ENCODE peak calls at places on chromosomes 7 and 10, in five cellular contexts. C, X, O, T and W are unnamed samples.

GRCh38 chr7:7719235-7719634 is 828 bp upstream of the RPA3 start:
- DNase-seq in C (peak; percentile 77), X (no peak), O (peak; percentile 26), T (peak; percentile 37), W (no peak)

GRCh38 chr7:82677493-82677892 is 233.9 kb upstream of the CACNA2D1 start:
- DNase-seq in C (no peak), X (no peak), O (no peak), T (no peak), W (no peak)

GRCh38 chr7:134710854-134711624 is 64.4 kb downstream of the BPGM start:
- DNase-seq in C (no peak), X (no peak), O (no peak), T (no peak), W (peak; percentile 22)

GRCh38 chr7:44267719-44268413 is 57.5 kb downstream of the CAMK2B start:
- DNase-seq in C (no peak), X (no peak), O (no peak), T (no peak), W (no peak)

GRCh38 chr10:71837085-71837827 is 13.8 kb downstream of the PSAP start:
- DNase-seq in C (no peak), X (peak; percentile 55), O (no peak), T (peak; percentile 57), W (no peak)

GRCh38 chr10:44854693-44855350 is 56.3 kb upstream of the TMEM72 start:
- DNase-seq in C (no peak), X (no peak), O (no peak), T (no peak), W (no peak)

GRCh38 chr10:6399241-6399701 is 180.8 kb downstream of the PRKCQ start:
- DNase-seq in C (no peak), X (no peak), O (no peak), T (no peak), W (no peak)

GRCh38 chr10:127755758-127756157 is 18.8 kb downstream of the FOXI2 start:
- DNase-seq in C (no peak), X (no peak), O (no peak), T (no peak), W (no peak)

GRCh38 chr10:114305521-114305925 is 66.5 kb downstream of the VWA2 start:
- DNase-seq in C (no peak), X (no peak), O (no peak), T (no peak), W (no peak)

GRCh38 chr10:16545126-16545736 is 23.6 kb upstream of the C1QL3 start:
- DNase-seq in C (no peak), X (no peak), O (peak; percentile 6), T (peak; percentile 13), W (no peak)

GRCh38 chr7:146656988-146657387 is 540.4 kb downstream of the CNTNAP2 start:
- DNase-seq in C (no peak), X (no peak), O (no peak), T (no peak), W (no peak)

GRCh38 chr7:45146531-45147379 is 10.8 kb upstream of the RAMP3 start:
- DNase-seq in C (no peak), X (no peak), O (no peak), T (no peak), W (no peak)

GRCh38 chr10:61785410-61786105 is 115.9 kb upstream of the ARID5B start:
- DNase-seq in C (no peak), X (no peak), O (no peak), T (no peak), W (no peak)

GRCh38 chr10:132689721-132690360 is 96.1 kb downstream of the NKX6-2 start:
- DNase-seq in C (no peak), X (no peak), O (no peak), T (no peak), W (no peak)

GRCh38 chr10:224571-224970 is 89.3 kb downstream of the ZMYND11 start:
- DNase-seq in C (no peak), X (no peak), O (no peak), T (no peak), W (no peak)

GRCh38 chr7:99601656-99602310 is 3.7 kb downstream of the TMEM225B start:
- DNase-seq in C (no peak), X (peak; percentile 68), O (no peak), T (no peak), W (no peak)

GRCh38 chr10:102675887-102676616 is 31.8 kb downstream of the TRIM8 start:
- DNase-seq in C (no peak), X (no peak), O (no peak), T (peak; percentile 79), W (no peak)

GRCh38 chr7:30800785-30801252 is 29.6 kb downstream of the MINDY4 start:
- DNase-seq in C (peak; percentile 21), X (peak; percentile 66), O (peak; percentile 29), T (peak; percentile 34), W (peak; percentile 60)

GRCh38 chr10:126059101-126059826 is 162.9 kb downstream of the FANK1 start:
- DNase-seq in C (no peak), X (no peak), O (no peak), T (no peak), W (no peak)

GRCh38 chr7:143299840-143300239 is 11.7 kb downstream of the CASP2 start:
- DNase-seq in C (no peak), X (peak; percentile 77), O (peak; percentile 23), T (peak; percentile 36), W (no peak)

GRCh38 chr7:100367251-100367620 is 6.1 kb upstream of the PILRA start:
- DNase-seq in C (no peak), X (no peak), O (no peak), T (no peak), W (no peak)

GRCh38 chr7:24750441-24751055 is 6.7 kb downstream of the GSDME start:
- DNase-seq in C (no peak), X (no peak), O (no peak), T (no peak), W (no peak)

GRCh38 chr7:28755255-28755654 is 202.9 kb downstream of the TRIL start:
- DNase-seq in C (no peak), X (no peak), O (no peak), T (no peak), W (no peak)

GRCh38 chr7:15330943-15331342 is 230.9 kb downstream of the AGMO start:
- DNase-seq in C (no peak), X (no peak), O (no peak), T (no peak), W (no peak)

GRCh38 chr10:65501259-65501658 is 1424.6 kb upstream of the LRRTM3 start:
- DNase-seq in C (peak; percentile 48), X (no peak), O (no peak), T (peak; percentile 76), W (no peak)

GRCh38 chr10:30445716-30446115 is 11.7 kb downstream of the MAP3K8 start:
- DNase-seq in C (no peak), X (no peak), O (no peak), T (no peak), W (no peak)

DNA sequence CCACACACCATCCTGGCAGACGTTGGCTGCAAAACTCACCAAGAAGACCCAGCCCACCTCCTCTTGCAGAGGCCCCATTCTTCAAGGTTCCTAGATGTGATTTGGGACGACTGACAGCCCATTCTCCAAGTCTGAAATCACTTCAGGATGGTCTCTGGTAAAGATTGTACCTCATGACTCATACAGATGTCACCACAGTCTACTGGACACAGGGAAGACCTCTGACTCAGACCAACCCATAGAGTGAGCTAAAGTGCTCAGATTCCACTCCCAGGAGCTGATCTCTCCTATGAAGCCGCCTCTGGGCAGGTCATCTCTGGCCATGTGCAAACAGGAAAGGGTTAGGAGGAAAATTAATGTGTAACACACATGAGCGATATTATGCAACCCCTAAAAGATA is 102.4 kb upstream of the VWC2 start:
- DNase-seq in C (no peak), X (no peak), O (no peak), T (no peak), W (no peak)
- TF ChIP-seq YY1 in C (no peak), X (no peak), O (no peak), T (no peak), W (no peak)

DNA sequence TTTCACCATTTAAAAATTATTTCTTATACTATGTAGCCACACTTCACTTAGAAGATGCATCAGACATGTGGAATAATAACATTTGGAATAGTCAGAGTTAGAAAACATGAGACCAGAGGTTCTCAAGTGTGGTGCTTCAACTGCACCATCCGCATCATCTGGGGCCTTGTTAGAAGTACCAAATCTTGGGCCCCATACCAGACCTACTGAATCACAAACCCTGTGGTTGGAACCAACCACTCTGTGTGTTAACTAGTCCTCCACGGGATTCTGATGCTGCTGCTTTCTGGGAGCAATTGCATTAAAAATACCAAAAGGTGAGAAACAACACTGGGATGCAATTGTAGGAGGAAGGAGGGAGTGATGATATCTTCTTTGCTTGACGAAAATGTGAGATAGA is 125.2 kb downstream of the GNAT3 start:
- DNase-seq in C (no peak), X (no peak), O (no peak), T (no peak), W (no peak)
- TF ChIP-seq YY1 in C (no peak), X (no peak), O (no peak), T (no peak), W (no peak)

GRCh38 chr10:47405829-47406547 is 21.9 kb upstream of the ZNF488 start:
- DNase-seq in C (no peak), X (no peak), O (no peak), T (no peak), W (no peak)
- TF ChIP-seq YY1 in C (no peak), X (no peak), O (no peak), T (no peak), W (no peak)

DNA sequence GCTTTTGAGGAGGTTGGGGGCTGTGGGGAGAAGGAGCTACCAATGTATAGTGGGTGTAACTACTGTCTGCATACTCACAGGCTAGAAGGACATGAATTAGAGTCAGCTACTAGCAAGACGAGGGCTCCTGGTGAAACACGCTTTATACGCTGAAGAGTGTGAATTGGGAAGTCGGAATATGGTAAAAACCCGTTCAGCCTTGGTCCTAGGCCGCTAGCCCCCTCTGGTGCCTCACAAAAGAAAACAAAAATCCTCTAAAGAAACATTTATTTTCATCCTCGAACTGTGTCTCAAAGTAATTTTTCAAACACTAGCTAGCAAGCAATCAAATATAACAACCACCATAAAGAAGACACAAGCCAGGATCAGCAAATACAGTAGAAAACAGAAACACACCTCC is 338.1 kb upstream of the SEMA3C start:
- DNase-seq in C (no peak), X (no peak), O (no peak), T (peak; percentile 3), W (peak; percentile 15)
- TF ChIP-seq YY1 in C (no peak), X (no peak), O (no peak), T (no peak), W (no peak)

GRCh38 chr10:22259280-22259679 is 41.5 kb upstream of the EBLN1 start:
- DNase-seq in C (no peak), X (no peak), O (no peak), T (no peak), W (no peak)
- TF ChIP-seq YY1 in C (no peak), X (no peak), O (no peak), T (no peak), W (no peak)

DNA sequence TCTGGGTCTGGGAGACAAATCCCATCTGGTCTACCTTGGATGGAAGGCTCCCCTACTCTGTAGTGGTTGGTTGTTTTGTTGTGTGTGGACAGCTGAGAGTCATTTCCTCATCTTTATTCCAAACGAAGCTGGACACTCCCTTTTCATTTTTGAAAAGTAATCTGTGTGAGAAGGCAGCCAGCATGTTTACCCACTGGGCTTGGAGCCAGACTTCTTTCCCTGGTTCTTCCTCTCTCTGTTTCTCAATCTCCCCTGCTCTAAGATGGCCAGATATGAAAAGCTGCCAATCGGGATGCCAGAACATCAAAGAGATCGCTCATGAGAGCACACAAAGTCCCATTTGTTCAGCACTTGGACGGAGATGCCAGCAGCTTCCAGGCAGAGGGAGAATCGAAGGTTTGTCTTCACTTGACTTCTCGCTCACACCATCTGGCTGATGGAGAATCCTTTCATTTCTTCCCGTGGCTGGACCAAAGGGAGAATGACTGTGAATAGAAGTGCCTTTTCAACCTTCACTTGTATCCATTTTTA is 108.2 kb upstream of the AGR3 start:
- DNase-seq in C (no peak), X (no peak), O (peak; percentile 75), T (peak; percentile 100), W (no peak)
- TF ChIP-seq YY1 in C (no peak), X (no peak), O (peak; percentile 30), T (peak; percentile 23), W (no peak)